ENCODE peak calls at places on chromosome 22, in nine cellular contexts. C is transverse colon, D is prostate gland, Q is breast epithelium, P is vagina, V is HCT116, I is sigmoid colon, Z is SK-N-SH, K is GM23338. M is an unnamed sample.

GRCh38 chr22:46815896-46816721 is 53.7 kb downstream of the TBC1D22A start:
- DNase-seq in D (no peak), P (no peak), K (peak), Q (no peak), C (no peak), Z (no peak), I (no peak), V (no peak), M (no peak)

GRCh38 chr22:33923660-33924246 is 3.5 kb upstream of the LARGE1 start:
- DNase-seq in D (peak), C (peak), Q (no peak), V (peak), I (peak), K (peak), Z (peak), P (no peak), M (no peak)

GRCh38 chr22:48870436-48870835 is 957.2 kb downstream of the BRD1 start:
- DNase-seq in V (no peak), Q (no peak), P (no peak), I (peak), C (no peak), D (no peak), Z (no peak), K (no peak), M (no peak)

GRCh38 chr22:42328130-42328821 is 57.8 kb upstream of the TCF20 start:
- DNase-seq in V (no peak), C (no peak), P (no peak), Q (no peak), D (no peak), Z (no peak), I (no peak), K (no peak), M (no peak)

GRCh38 chr22:49044776-49045175 is 782.9 kb downstream of the BRD1 start:
- DNase-seq in P (no peak), Z (no peak), V (no peak), K (no peak), C (no peak), D (no peak), I (no peak), Q (peak), M (no peak)

GRCh38 chr22:21766933-21767462 is 31.4 kb upstream of the YPEL1 start:
- DNase-seq in K (no peak), P (no peak), V (no peak), Q (no peak), Z (no peak), D (no peak), C (peak), I (no peak), M (no peak)

GRCh38 chr22:19880786-19881569 is 26.3 kb upstream of the GNB1L start:
- DNase-seq in V (peak), P (no peak), Q (no peak), C (no peak), D (no peak), Z (peak), I (peak), K (peak), M (no peak)

GRCh38 chr22:27745809-27746208 is 55.7 kb downstream of the MN1 start:
- DNase-seq in P (no peak), I (no peak), D (no peak), Q (no peak), V (no peak), Z (no peak), K (no peak), C (no peak), M (no peak)

GRCh38 chr22:46969491-46969890 is 207.0 kb downstream of the TBC1D22A start:
- DNase-seq in Q (no peak), K (no peak), D (no peak), C (no peak), P (no peak), I (peak), Z (no peak), V (no peak), M (no peak)

GRCh38 chr22:38416621-38417251 is 38.3 kb downstream of the KCNJ4 start:
- DNase-seq in C (no peak), Q (peak), K (no peak), D (no peak), Z (no peak), I (peak), V (no peak), P (no peak), M (no peak)

GRCh38 chr22:43308451-43309235 is 34.5 kb downstream of the SCUBE1 start:
- DNase-seq in D (no peak), I (no peak), K (peak), Q (no peak), C (no peak), Z (no peak), V (no peak), P (no peak), M (no peak)

GRCh38 chr22:29914165-29914564 is 31.2 kb downstream of the MTMR3 start:
- DNase-seq in P (no peak), I (no peak), Q (no peak), Z (peak), D (no peak), C (no peak), K (peak), V (no peak), M (no peak)

GRCh38 chr22:24095816-24096215 is 84.7 kb downstream of the CABIN1 start:
- DNase-seq in Z (no peak), I (peak), V (no peak), D (no peak), K (no peak), P (no peak), Q (peak), C (no peak), M (no peak)

GRCh38 chr22:23565288-23565941 is 14.7 kb downstream of the IGLL1 start:
- DNase-seq in C (peak), Z (peak), K (peak), I (peak), D (no peak), V (peak), Q (no peak), P (no peak), M (no peak)

GRCh38 chr22:33650244-33650643 is 270.0 kb downstream of the LARGE1 start:
- DNase-seq in C (no peak), Q (no peak), K (no peak), I (no peak), D (no peak), Z (no peak), V (no peak), P (no peak), M (no peak)

GRCh38 chr22:23787600-23787896 is 782 bp downstream of the SMARCB1 start:
- DNase-seq in P (no peak), C (no peak), D (no peak), V (no peak), Q (no peak), I (no peak), K (no peak), Z (no peak), M (no peak)

GRCh38 chr22:23742505-23743264 is 8.2 kb downstream of the ZNF70 start:
- DNase-seq in Z (no peak), C (no peak), Q (no peak), P (no peak), K (no peak), I (no peak), V (no peak), D (no peak), M (no peak)

GRCh38 chr22:29382575-29383328 is 5.6 kb downstream of the AP1B1 start:
- DNase-seq in Q (no peak), P (no peak), Z (no peak), I (no peak), C (peak), K (no peak), V (no peak), D (no peak), M (no peak)

GRCh38 chr22:44497904-44498242 is at the start of gene RTL6:
- DNase-seq in K (no peak), I (no peak), Q (no peak), D (no peak), V (peak), C (no peak), Z (no peak), P (no peak), M (no peak)
- H3K4me3 ChIP-seq in K (peak), I (peak), Q (peak), D (peak), V (peak), C (peak), Z (peak), P (peak), M (peak)

GRCh38 chr22:45526768-45527360 is 24.2 kb downstream of the FBLN1 start:
- DNase-seq in Z (no peak), I (peak), D (no peak), K (no peak), C (no peak), P (no peak), Q (no peak), V (no peak), M (peak)
- TF ChIP-seq POLR2AphosphoS5 in Z (no peak), I (no peak), D (no peak), K (no peak), C (peak), P (no peak), Q (no peak), V (no peak), M (peak)

DNA sequence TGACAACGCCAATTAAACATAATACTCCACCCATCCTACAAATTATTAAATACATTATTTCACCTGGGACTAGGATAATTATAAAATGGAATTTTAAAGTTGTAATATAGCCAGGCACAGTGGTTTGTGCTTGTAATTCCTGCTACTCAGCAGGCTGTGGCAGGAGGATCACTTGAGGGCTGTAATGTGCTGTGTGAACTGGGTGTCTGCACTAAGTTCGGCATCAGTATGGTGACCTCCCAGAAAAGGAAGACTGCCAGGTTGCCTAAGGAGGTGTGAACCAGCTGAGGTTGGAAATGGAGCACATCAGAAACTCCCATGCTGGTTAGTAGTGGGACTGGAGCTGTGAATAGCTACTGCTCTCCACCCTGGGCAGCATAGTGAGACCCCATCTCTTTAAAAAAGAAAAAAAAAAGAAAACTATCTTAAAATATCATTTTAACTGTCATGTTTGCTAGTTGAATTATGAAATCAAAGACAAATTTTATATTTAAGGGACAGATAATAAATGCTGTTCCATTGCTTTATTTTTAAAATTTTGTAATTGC is 28.0 kb downstream of the PPP6R2 start:
- DNase-seq in K (no peak), D (no peak), Q (no peak), V (no peak), Z (no peak), P (no peak), I (no peak), C (no peak), M (no peak)
- H3K4me3 ChIP-seq in K (no peak), D (no peak), Q (no peak), V (no peak), Z (no peak), P (no peak), I (no peak), C (no peak), M (no peak)

GRCh38 chr22:31496007-31496734 is at the start of gene SFI1:
- DNase-seq in V (peak), C (peak), D (peak), P (peak), K (peak), Z (peak), I (peak), Q (peak), M (peak)
- TF ChIP-seq POLR2AphosphoS5 in V (peak), C (peak), D (peak), P (peak), K (peak), Z (peak), I (peak), Q (peak), M (peak)

DNA sequence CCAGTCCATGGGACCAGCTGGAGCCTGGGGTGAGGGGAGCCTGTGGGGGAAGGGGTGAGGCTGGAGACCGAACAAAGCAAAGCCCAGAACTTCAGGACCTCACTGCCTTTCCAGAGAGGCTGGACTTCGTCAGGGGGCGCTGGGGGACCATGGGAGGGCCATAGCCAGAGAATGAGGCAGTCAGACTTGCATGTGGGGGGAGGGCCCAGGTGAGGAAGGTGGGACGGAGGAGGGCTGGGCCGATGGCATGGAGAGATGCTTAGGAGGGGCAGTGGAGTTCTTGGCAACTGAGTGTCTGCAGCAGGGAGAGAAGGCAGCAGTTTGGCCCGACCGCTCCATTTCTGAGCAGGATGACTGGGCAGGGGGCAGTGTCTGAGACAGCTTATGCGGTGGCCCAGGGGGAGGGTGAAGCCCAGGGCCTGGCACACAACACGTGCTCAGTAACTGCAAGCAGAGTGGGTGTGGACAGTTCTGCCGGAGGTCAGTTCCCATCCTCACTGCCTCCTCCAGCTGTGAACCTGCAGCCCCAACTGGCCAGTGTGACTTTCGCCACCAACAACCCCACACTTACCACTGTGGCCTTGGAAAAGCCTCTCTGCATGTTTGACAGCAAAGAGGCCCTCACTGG is 796 bp downstream of the UPK3A start:
- DNase-seq in Q (no peak), C (no peak), V (no peak), K (peak), I (no peak), Z (no peak), P (no peak), D (no peak), M (no peak)
- H3K4me3 ChIP-seq in Q (no peak), C (no peak), V (peak), K (peak), I (no peak), Z (no peak), P (no peak), D (peak), M (no peak)

GRCh38 chr22:32650553-32651345 is 150.8 kb upstream of the TIMP3 start:
- DNase-seq in P (no peak), I (no peak), V (no peak), Q (no peak), D (no peak), C (no peak), Z (no peak), K (no peak), M (no peak)

GRCh38 chr22:32648486-32648885 is 153.0 kb upstream of the TIMP3 start:
- DNase-seq in D (no peak), I (no peak), Z (no peak), V (no peak), C (no peak), K (no peak), Q (no peak), P (no peak), M (no peak)

GRCh38 chr22:32646476-32646875 is 155.0 kb upstream of the TIMP3 start:
- DNase-seq in K (no peak), C (no peak), P (no peak), Z (no peak), Q (no peak), D (no peak), I (no peak), V (no peak), M (no peak)

GRCh38 chr22:32652609-32653008 is 148.9 kb upstream of the TIMP3 start:
- DNase-seq in V (no peak), Z (no peak), D (no peak), I (no peak), Q (no peak), C (no peak), P (no peak), K (no peak), M (no peak)

GRCh38 chr22:32649515-32650200 is 151.8 kb upstream of the TIMP3 start:
- DNase-seq in I (peak), D (no peak), P (peak), Z (no peak), K (no peak), Q (no peak), C (peak), V (no peak), M (no peak)
- TF ChIP-seq POLR2AphosphoS5 in I (no peak), D (peak), P (peak), Z (no peak), K (no peak), Q (no peak), C (no peak), V (no peak), M (peak)

GRCh38 chr22:37259540-37260029 is 15.5 kb upstream of the RAC2 start:
- DNase-seq in Z (peak), Q (no peak), C (no peak), K (peak), P (no peak), V (peak), I (no peak), D (no peak), M (no peak)
- H3K4me3 ChIP-seq in Z (no peak), Q (no peak), C (no peak), K (peak), P (no peak), V (peak), I (no peak), D (no peak), M (no peak)

GRCh38 chr22:35393116-35394010 is 6.6 kb upstream of the MCM5 start:
- DNase-seq in D (no peak), I (no peak), K (no peak), V (no peak), C (no peak), Z (no peak), P (no peak), Q (no peak), M (no peak)

GRCh38 chr22:35390933-35391332 is 9.0 kb upstream of the MCM5 start:
- DNase-seq in C (no peak), D (no peak), V (no peak), Z (no peak), K (no peak), P (no peak), Q (no peak), I (no peak), M (no peak)

GRCh38 chr22:35394810-35395563 is 5.0 kb upstream of the MCM5 start:
- DNase-seq in C (no peak), I (no peak), V (no peak), P (no peak), Z (no peak), Q (no peak), K (no peak), D (no peak), M (no peak)

GRCh38 chr22:35392357-35392756 is 7.6 kb upstream of the MCM5 start:
- DNase-seq in K (no peak), I (no peak), Z (no peak), D (no peak), P (no peak), V (no peak), Q (no peak), C (peak), M (no peak)

GRCh38 chr22:35394011-35394312 is 6.0 kb upstream of the MCM5 start:
- DNase-seq in C (no peak), P (no peak), K (no peak), I (no peak), Q (no peak), D (no peak), Z (no peak), V (no peak), M (no peak)
- TF ChIP-seq POLR2AphosphoS5 in C (no peak), P (no peak), K (no peak), I (no peak), Q (no peak), D (no peak), Z (no peak), V (no peak), M (no peak)

DNA sequence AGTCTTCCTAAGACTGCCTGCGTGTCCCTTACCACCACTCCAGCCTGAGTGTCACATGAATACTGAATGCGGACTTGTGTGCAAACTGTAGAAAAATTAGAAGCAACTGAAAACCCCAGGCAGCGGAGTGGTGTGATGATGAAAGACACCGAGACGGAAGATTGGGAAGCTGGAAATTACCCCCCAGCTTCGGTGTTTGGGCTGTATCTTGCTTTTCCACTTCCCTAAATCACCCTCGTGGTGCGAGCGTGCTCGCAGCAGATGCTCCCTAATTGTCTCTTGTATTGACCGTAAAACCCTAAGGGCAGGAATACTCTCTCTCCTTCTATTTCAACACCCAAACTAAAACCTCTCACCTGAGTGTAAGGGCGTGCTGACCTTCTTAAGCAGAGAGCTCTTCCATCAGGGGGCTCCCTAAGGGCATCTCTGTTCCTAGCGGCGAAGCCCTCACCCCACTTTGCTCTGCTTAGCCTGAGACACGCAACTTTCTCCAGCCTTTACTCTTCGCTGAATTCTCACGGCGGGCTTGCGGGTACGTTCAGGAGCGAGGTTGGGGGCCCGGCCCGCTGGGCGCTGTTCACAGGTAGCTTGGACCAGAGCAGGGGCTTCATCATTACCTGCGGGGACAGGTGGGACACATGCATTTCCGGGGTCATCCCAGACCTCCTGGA is 62.4 kb downstream of the CRYBB2 start:
- DNase-seq in Q (no peak), K (peak), C (no peak), I (no peak), P (no peak), V (no peak), D (no peak), Z (no peak), M (no peak)
- H3K4me3 ChIP-seq in Q (no peak), K (peak), C (no peak), I (no peak), P (no peak), V (no peak), D (no peak), Z (no peak), M (no peak)